ENCODE peak calls at places on chromosome 9, in six cellular contexts. One of them, this sample, is unnamed.
A peak's percentile ranks its signal among the peaks of the same experiment; 100 is the strongest.

GRCh38 chr9:104961238-104961637 is 33.3 kb upstream of the ABCA1 start:
- DNase-seq in GM12878: peak; percentile 2
- DNase-seq in K562: peak; percentile 36
- DNase-seq in SK-N-SH: peak; percentile 25
- DNase-seq in HepG2: peak; percentile 72
- DNase-seq in H1: peak; percentile 54
- DNase-seq in this sample: peak; percentile 61

GRCh38 chr9:106878943-106879916 is 16.3 kb downstream of the ZNF462 start:
- DNase-seq in GM12878: no peak
- DNase-seq in K562: no peak
- DNase-seq in SK-N-SH: peak; percentile 61
- DNase-seq in HepG2: no peak
- DNase-seq in H1: no peak
- DNase-seq in this sample: no peak

GRCh38 chr9:88991066-88992030 is at the start of gene S1PR3:
- DNase-seq in GM12878: no peak
- DNase-seq in K562: peak; percentile 66
- DNase-seq in SK-N-SH: peak; percentile 94
- DNase-seq in HepG2: no peak
- DNase-seq in H1: peak; percentile 81
- DNase-seq in this sample: peak; percentile 50

GRCh38 chr9:93585259-93585658 is 8.9 kb downstream of the PHF2 start:
- DNase-seq in GM12878: no peak
- DNase-seq in K562: no peak
- DNase-seq in SK-N-SH: no peak
- DNase-seq in HepG2: no peak
- DNase-seq in H1: no peak
- DNase-seq in this sample: no peak

GRCh38 chr9:108776920-108777650 is 78.7 kb downstream of the ACTL7B start:
- DNase-seq in GM12878: no peak
- DNase-seq in K562: no peak
- DNase-seq in SK-N-SH: no peak
- DNase-seq in HepG2: peak; percentile 81
- DNase-seq in H1: no peak
- DNase-seq in this sample: no peak

GRCh38 chr9:81671880-81672280 is 17.5 kb downstream of the TLE1 start:
- DNase-seq in GM12878: no peak
- DNase-seq in K562: no peak
- DNase-seq in SK-N-SH: no peak
- DNase-seq in HepG2: no peak
- DNase-seq in H1: no peak
- DNase-seq in this sample: no peak

GRCh38 chr9:131521822-131522221 is 9.2 kb downstream of the UCK1 start:
- DNase-seq in GM12878: no peak
- DNase-seq in K562: no peak
- DNase-seq in SK-N-SH: no peak
- DNase-seq in HepG2: no peak
- DNase-seq in H1: no peak
- DNase-seq in this sample: no peak

GRCh38 chr9:113480612-113481011 is 17.1 kb downstream of the RGS3 start:
- DNase-seq in GM12878: no peak
- DNase-seq in K562: no peak
- DNase-seq in SK-N-SH: no peak
- DNase-seq in HepG2: no peak
- DNase-seq in H1: no peak
- DNase-seq in this sample: no peak

GRCh38 chr9:93183106-93183662 is 755 bp upstream of the WNK2 start:
- DNase-seq in GM12878: no peak
- DNase-seq in K562: no peak
- DNase-seq in SK-N-SH: no peak
- DNase-seq in HepG2: no peak
- DNase-seq in H1: no peak
- DNase-seq in this sample: no peak

GRCh38 chr9:113737414-113738271 is 138.5 kb upstream of the ZNF618 start:
- DNase-seq in GM12878: no peak
- DNase-seq in K562: peak; percentile 65
- DNase-seq in SK-N-SH: peak; percentile 50
- DNase-seq in HepG2: peak; percentile 46
- DNase-seq in H1: peak; percentile 85
- DNase-seq in this sample: peak; percentile 48

GRCh38 chr9:126419475-126419874 is 92.8 kb downstream of the MVB12B start:
- DNase-seq in GM12878: no peak
- DNase-seq in K562: no peak
- DNase-seq in SK-N-SH: no peak
- DNase-seq in HepG2: no peak
- DNase-seq in H1: no peak
- DNase-seq in this sample: no peak

GRCh38 chr9:68771376-68771775 is 66.3 kb downstream of the PIP5K1B start:
- DNase-seq in GM12878: no peak
- DNase-seq in K562: no peak
- DNase-seq in SK-N-SH: no peak
- DNase-seq in HepG2: no peak
- DNase-seq in H1: no peak
- DNase-seq in this sample: no peak

GRCh38 chr9:121767176-121767769 is 115.8 kb downstream of the DAB2IP start:
- DNase-seq in GM12878: no peak
- DNase-seq in K562: no peak
- DNase-seq in SK-N-SH: no peak
- DNase-seq in HepG2: no peak
- DNase-seq in H1: no peak
- DNase-seq in this sample: no peak

GRCh38 chr9:136081113-136081825 is 13.8 kb downstream of the NACC2 start:
- DNase-seq in GM12878: no peak
- DNase-seq in K562: no peak
- DNase-seq in SK-N-SH: peak; percentile 37
- DNase-seq in HepG2: no peak
- DNase-seq in H1: no peak
- DNase-seq in this sample: no peak

GRCh38 chr9:69149321-69149807 is 24.7 kb upstream of the TJP2 start:
- DNase-seq in GM12878: no peak
- DNase-seq in K562: no peak
- DNase-seq in SK-N-SH: no peak
- DNase-seq in HepG2: no peak
- DNase-seq in H1: peak; percentile 35
- DNase-seq in this sample: no peak

GRCh38 chr9:129486496-129487306 is 134.2 kb downstream of the C9orf50 start:
- DNase-seq in GM12878: no peak
- DNase-seq in K562: no peak
- DNase-seq in SK-N-SH: peak; percentile 62
- DNase-seq in HepG2: no peak
- DNase-seq in H1: no peak
- DNase-seq in this sample: no peak

GRCh38 chr9:137055385-137056364 is 1.8 kb upstream of the ENTPD2 start:
- DNase-seq in GM12878: no peak
- DNase-seq in K562: no peak
- DNase-seq in SK-N-SH: peak; percentile 94
- DNase-seq in HepG2: peak; percentile 86
- DNase-seq in H1: no peak
- DNase-seq in this sample: no peak

GRCh38 chr9:130943780-130944179 is 4.7 kb upstream of the FIBCD1 start:
- DNase-seq in GM12878: no peak
- DNase-seq in K562: peak; percentile 63
- DNase-seq in SK-N-SH: no peak
- DNase-seq in HepG2: no peak
- DNase-seq in H1: no peak
- DNase-seq in this sample: no peak

GRCh38 chr9:113952651-113953050 is 76.5 kb downstream of the ZNF618 start:
- DNase-seq in GM12878: no peak
- DNase-seq in K562: no peak
- DNase-seq in SK-N-SH: no peak
- DNase-seq in HepG2: no peak
- DNase-seq in H1: no peak
- DNase-seq in this sample: no peak

GRCh38 chr9:129401623-129402340 is 219.1 kb downstream of the C9orf50 start:
- DNase-seq in GM12878: no peak
- DNase-seq in K562: peak; percentile 71
- DNase-seq in SK-N-SH: no peak
- DNase-seq in HepG2: no peak
- DNase-seq in H1: no peak
- DNase-seq in this sample: no peak

GRCh38 chr9:35842795-35843194 is 13.8 kb downstream of the TMEM8B start:
- DNase-seq in GM12878: peak; percentile 61
- DNase-seq in K562: no peak
- DNase-seq in SK-N-SH: no peak
- DNase-seq in HepG2: no peak
- DNase-seq in H1: no peak
- DNase-seq in this sample: no peak

GRCh38 chr9:137326436-137327060 is 24.5 kb upstream of the NRARP start:
- DNase-seq in GM12878: peak; percentile 51
- DNase-seq in K562: no peak
- DNase-seq in SK-N-SH: no peak
- DNase-seq in HepG2: no peak
- DNase-seq in H1: no peak
- DNase-seq in this sample: peak; percentile 60

GRCh38 chr9:106859957-106860715 is 2.8 kb upstream of the ZNF462 start:
- DNase-seq in GM12878: no peak
- DNase-seq in K562: no peak
- DNase-seq in SK-N-SH: peak; percentile 54
- DNase-seq in HepG2: no peak
- DNase-seq in H1: peak; percentile 83
- DNase-seq in this sample: no peak

GRCh38 chr9:93623736-93624135 is 47.4 kb downstream of the PHF2 start:
- DNase-seq in GM12878: no peak
- DNase-seq in K562: no peak
- DNase-seq in SK-N-SH: no peak
- DNase-seq in HepG2: no peak
- DNase-seq in H1: no peak
- DNase-seq in this sample: no peak

GRCh38 chr9:25481377-25481776 is 196.9 kb downstream of the TUSC1 start:
- DNase-seq in GM12878: no peak
- DNase-seq in K562: no peak
- DNase-seq in SK-N-SH: no peak
- DNase-seq in HepG2: no peak
- DNase-seq in H1: no peak
- DNase-seq in this sample: no peak
- TF ChIP-seq GABPA in GM12878: no peak
- TF ChIP-seq GABPA in K562: no peak
- TF ChIP-seq GABPA in SK-N-SH: no peak
- TF ChIP-seq GABPA in HepG2: no peak
- TF ChIP-seq GABPA in H1: no peak
- TF ChIP-seq GABPA in this sample: no peak

GRCh38 chr9:120688758-120689157 is 25.5 kb downstream of the MEGF9 start:
- DNase-seq in GM12878: no peak
- DNase-seq in K562: no peak
- DNase-seq in SK-N-SH: no peak
- DNase-seq in HepG2: no peak
- DNase-seq in H1: no peak
- DNase-seq in this sample: no peak
- H3K27me3 ChIP-seq in GM12878: no peaks in the 10 kb centered on the region
- H3K27me3 ChIP-seq in K562: no peaks in the 10 kb centered on the region
- H3K27me3 ChIP-seq in SK-N-SH: no peaks in the 10 kb centered on the region
- H3K27me3 ChIP-seq in HepG2: no peaks in the 10 kb centered on the region
- H3K27me3 ChIP-seq in H1: peaks cover 57% of the 10 kb centered on the region
- H3K27me3 ChIP-seq in this sample: no peaks in the 10 kb centered on the region

DNA sequence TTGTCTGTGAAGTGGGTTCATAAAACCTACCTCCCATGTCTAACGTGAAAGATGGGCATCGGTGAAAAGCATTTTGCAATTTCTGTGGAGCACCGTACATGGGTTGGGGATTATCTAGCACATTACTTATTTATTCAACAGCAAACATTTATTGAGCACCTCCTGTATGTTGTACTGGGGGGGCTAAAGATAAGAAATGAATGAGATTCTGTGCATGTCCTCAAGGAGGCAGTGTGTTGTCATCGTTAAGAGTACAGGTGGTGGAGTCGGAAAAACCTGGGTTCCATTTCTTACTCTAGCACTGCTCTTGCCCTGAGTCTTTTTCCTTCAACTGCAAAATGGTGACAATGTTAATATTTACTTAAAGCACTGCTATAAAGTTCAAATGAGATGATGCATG is 30.4 kb upstream of the DENND1A start:
- DNase-seq in GM12878: peak; percentile 21
- DNase-seq in K562: peak; percentile 33
- DNase-seq in SK-N-SH: no peak
- DNase-seq in HepG2: no peak
- DNase-seq in H1: no peak
- DNase-seq in this sample: no peak
- TF ChIP-seq CTCF in GM12878: peak; percentile 57
- TF ChIP-seq CTCF in K562: peak; percentile 40
- TF ChIP-seq CTCF in SK-N-SH: peak; percentile 11
- TF ChIP-seq CTCF in HepG2: no peak
- TF ChIP-seq CTCF in H1: peak; percentile 74
- TF ChIP-seq CTCF in this sample: no peak

DNA sequence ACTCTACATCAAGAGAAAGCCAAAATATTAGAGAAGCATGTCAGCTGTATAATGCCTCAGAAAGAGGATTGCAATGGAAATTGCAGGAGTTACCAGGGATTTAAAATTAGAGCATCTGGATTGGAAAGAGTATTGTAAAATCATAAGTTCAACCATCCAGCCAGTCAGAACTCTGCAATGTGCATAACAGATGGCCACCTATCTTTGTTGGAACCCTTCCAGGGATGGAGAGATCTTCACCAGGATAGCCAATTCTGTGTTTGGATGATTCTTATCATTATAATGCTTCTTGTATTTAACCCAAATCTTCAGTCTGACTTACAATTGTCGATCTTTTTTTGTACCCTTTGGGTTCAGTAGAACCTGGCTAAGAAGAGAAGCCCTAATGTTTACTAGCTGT is 164.4 kb downstream of the TLR4 start:
- DNase-seq in GM12878: no peak
- DNase-seq in K562: no peak
- DNase-seq in SK-N-SH: peak; percentile 50
- DNase-seq in HepG2: no peak
- DNase-seq in H1: no peak
- DNase-seq in this sample: no peak
- TF ChIP-seq GABPA in GM12878: no peak
- TF ChIP-seq GABPA in K562: no peak
- TF ChIP-seq GABPA in SK-N-SH: no peak
- TF ChIP-seq GABPA in HepG2: no peak
- TF ChIP-seq GABPA in H1: no peak
- TF ChIP-seq GABPA in this sample: no peak